ENCODE peak calls at places on chromosomes 12 and 14, in four cellular contexts. Q is cardiac fibroblast, Z is A549, F is cardiac muscle cell. A is an unnamed sample.
A peak's percentile ranks its signal among the peaks of the same experiment; 100 is the strongest.

GRCh38 chr12:126095748-126096510 is 1030.7 kb downstream of the AACS start:
- DNase-seq in Q (no peak), Z (no peak), F (no peak), A (no peak)

GRCh38 chr12:59459966-59460365 is 135.9 kb upstream of the SLC16A7 start:
- DNase-seq in Q (peak; percentile 68), Z (no peak), F (no peak), A (no peak)

GRCh38 chr14:103782376-103782775 is 65.0 kb downstream of the PPP1R13B start:
- DNase-seq in Q (no peak), Z (no peak), F (no peak), A (no peak)

GRCh38 chr14:100617715-100618693 is 30.8 kb upstream of the BEGAIN start:
- DNase-seq in Q (peak; percentile 19), Z (no peak), F (no peak), A (no peak)

GRCh38 chr12:50390284-50390683 is 6.1 kb downstream of the FAM186A start:
- DNase-seq in Q (peak; percentile 96), Z (peak; percentile 69), F (no peak), A (peak; percentile 83)

GRCh38 chr14:33210304-33210703 is 271.6 kb downstream of the NPAS3 start:
- DNase-seq in Q (peak; percentile 49), Z (no peak), F (peak; percentile 75), A (peak; percentile 1)

GRCh38 chr12:50174971-50175715 is 8.0 kb upstream of the CERS5 start:
- DNase-seq in Q (peak; percentile 89), Z (peak; percentile 81), F (peak; percentile 78), A (no peak)

GRCh38 chr12:10392394-10392930 is 2.6 kb upstream of the KLRK1 start:
- DNase-seq in Q (peak; percentile 97), Z (peak; percentile 69), F (no peak), A (peak; percentile 88)

GRCh38 chr12:107320031-107320928 is 226.9 kb upstream of the CRY1 start:
- DNase-seq in Q (peak; percentile 58), Z (peak; percentile 81), F (peak; percentile 61), A (peak; percentile 38)

GRCh38 chr12:5003025-5003666 is 40.5 kb upstream of the KCNA5 start:
- DNase-seq in Q (peak; percentile 58), Z (peak; percentile 61), F (peak; percentile 86), A (peak; percentile 15)

GRCh38 chr14:29773990-29774389 is 153.7 kb downstream of the PRKD1 start:
- DNase-seq in Q (no peak), Z (no peak), F (no peak), A (no peak)

GRCh38 chr14:76336876-76337275 is 39.1 kb upstream of the ESRRB start:
- DNase-seq in Q (no peak), Z (no peak), F (no peak), A (no peak)

GRCh38 chr12:41942355-41942754 is 202.3 kb downstream of the GXYLT1 start:
- DNase-seq in Q (no peak), Z (no peak), F (no peak), A (no peak)

GRCh38 chr12:58566599-58566998 is 353.7 kb downstream of the LRIG3 start:
- DNase-seq in Q (peak; percentile 65), Z (no peak), F (no peak), A (peak; percentile 75)

GRCh38 chr14:59564356-59564755 is 12.3 kb downstream of the CCDC175 start:
- DNase-seq in Q (no peak), Z (no peak), F (no peak), A (no peak)

GRCh38 chr12:104272938-104273337 is 30.6 kb upstream of the EID3 start:
- DNase-seq in Q (no peak), Z (no peak), F (no peak), A (no peak)

GRCh38 chr12:14879222-14879933 is 6.3 kb downstream of the MGP start:
- DNase-seq in Q (no peak), Z (no peak), F (no peak), A (no peak)

GRCh38 chr14:90535556-90535930 is 138.7 kb downstream of the CALM1 start:
- DNase-seq in Q (no peak), Z (no peak), F (no peak), A (no peak)

GRCh38 chr12:1518763-1519516 is 75.4 kb downstream of the FBXL14 start:
- DNase-seq in Q (peak; percentile 94), Z (peak; percentile 81), F (peak; percentile 27), A (peak; percentile 89)

GRCh38 chr14:32259368-32260013 is 56.4 kb upstream of the RNU6-8 start:
- DNase-seq in Q (peak; percentile 51), Z (peak; percentile 41), F (no peak), A (no peak)

GRCh38 chr12:120100630-120101029 is 15.9 kb downstream of the RAB35 start:
- DNase-seq in Q (peak; percentile 62), Z (no peak), F (no peak), A (no peak)

GRCh38 chr14:47439953-47440352 is 235.5 kb downstream of the MDGA2 start:
- DNase-seq in Q (no peak), Z (no peak), F (no peak), A (no peak)

GRCh38 chr14:81471062-81471461 is 62.6 kb downstream of the SEL1L start:
- DNase-seq in Q (no peak), Z (no peak), F (no peak), A (no peak)

GRCh38 chr12:104063712-104064030 is 660 bp upstream of the HCFC2 start:
- DNase-seq in Q (peak; percentile 52), Z (no peak), F (no peak), A (no peak)

GRCh38 chr12:19542606-19543005 is 103.3 kb downstream of the AEBP2 start:
- DNase-seq in Q (no peak), Z (no peak), F (no peak), A (no peak)

GRCh38 chr12:4277856-4278581 is 4.5 kb downstream of the CCND2 start:
- DNase-seq in Q (no peak), Z (no peak), F (no peak), A (no peak)

GRCh38 chr12:120677765-120678473 is 9.0 kb upstream of the MLEC start:
- DNase-seq in Q (peak; percentile 83), Z (peak; percentile 58), F (no peak), A (no peak)

GRCh38 chr12:116484807-116485206 is 74.4 kb upstream of the MAP1LC3B2 start:
- DNase-seq in Q (peak; percentile 44), Z (no peak), F (no peak), A (no peak)

GRCh38 chr12:116765271-116765670 is 27.2 kb downstream of the RNFT2 start:
- DNase-seq in Q (no peak), Z (no peak), F (no peak), A (no peak)

GRCh38 chr14:93953263-93953662 is 23.1 kb downstream of the ASB2 start:
- DNase-seq in Q (no peak), Z (no peak), F (peak; percentile 37), A (no peak)

GRCh38 chr12:103524238-103524875 is 28.6 kb upstream of the C12orf42 start:
- DNase-seq in Q (no peak), Z (no peak), F (no peak), A (no peak)

GRCh38 chr12:20473133-20473532 is 104.8 kb downstream of the PDE3A start:
- DNase-seq in Q (peak; percentile 50), Z (no peak), F (no peak), A (no peak)

GRCh38 chr14:50944647-50945413 is 547 bp upstream of the PYGL start:
- DNase-seq in Q (peak; percentile 55), Z (peak; percentile 75), F (no peak), A (no peak)

GRCh38 chr14:99174920-99175319 is 97.1 kb downstream of the BCL11B start:
- DNase-seq in Q (no peak), Z (no peak), F (no peak), A (no peak)

GRCh38 chr12:89448951-89449371 is 75.6 kb downstream of the GALNT4 start:
- DNase-seq in Q (peak; percentile 15), Z (no peak), F (no peak), A (no peak)

GRCh38 chr14:67746927-67747326 is 45.2 kb downstream of the RDH12 start:
- DNase-seq in Q (no peak), Z (no peak), F (no peak), A (no peak)

GRCh38 chr14:33646692-33647260 is 304.1 kb downstream of the EGLN3 start:
- DNase-seq in Q (peak; percentile 79), Z (no peak), F (no peak), A (peak; percentile 76)

GRCh38 chr12:10406725-10407124 is 2.8 kb downstream of the KLRC4 start:
- DNase-seq in Q (no peak), Z (no peak), F (no peak), A (no peak)

GRCh38 chr12:81216739-81217138 is 138.9 kb downstream of the ACSS3 start:
- DNase-seq in Q (no peak), Z (no peak), F (no peak), A (no peak)

GRCh38 chr12:51428256-51428655 is 3.6 kb downstream of the SLC4A8 start:
- DNase-seq in Q (no peak), Z (no peak), F (no peak), A (no peak)

GRCh38 chr12:51424662-51425539 is at the start of gene SLC4A8:
- DNase-seq in Q (peak; percentile 72), Z (peak; percentile 80), F (peak; percentile 98), A (peak; percentile 55)

GRCh38 chr12:51419473-51420228 is 5.0 kb upstream of the SLC4A8 start:
- DNase-seq in Q (no peak), Z (peak; percentile 21), F (peak; percentile 18), A (no peak)

GRCh38 chr12:51421266-51421884 is 3.3 kb upstream of the SLC4A8 start:
- DNase-seq in Q (peak; percentile 82), Z (peak; percentile 76), F (peak; percentile 85), A (no peak)

GRCh38 chr12:51424094-51424661 is 453 bp upstream of the SLC4A8 start:
- DNase-seq in Q (no peak), Z (no peak), F (no peak), A (no peak)
- H3K4me3 ChIP-seq in Q (no peak overlapping the region), Z (peak overlapping the region; percentile 65), F (peak overlapping the region; percentile 58), A (peak overlapping the region; percentile 69)

DNA sequence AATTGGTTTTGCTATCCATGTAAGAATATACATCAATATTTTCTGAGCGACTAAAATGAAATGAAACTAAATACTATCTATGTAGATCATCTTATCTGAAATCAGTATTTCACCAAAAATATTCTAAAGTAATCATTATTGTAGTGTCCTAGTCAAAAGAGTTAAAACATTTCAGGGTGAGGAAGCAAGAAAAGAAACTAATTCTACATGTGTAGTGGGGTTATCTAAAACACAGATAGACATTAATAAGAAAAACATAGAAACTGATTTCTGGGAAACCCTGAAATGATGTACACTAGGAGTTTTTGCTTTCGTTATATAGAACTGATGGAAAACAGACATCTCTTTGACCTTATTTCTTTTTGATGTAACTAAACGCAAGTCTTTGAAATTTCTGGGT is 257.9 kb downstream of the SSPN start:
- DNase-seq in Q (no peak), Z (no peak), F (no peak), A (no peak)
- H3K4me3 ChIP-seq in Q (no peak overlapping the region), Z (no peak overlapping the region), F (no peak overlapping the region), A (no peak overlapping the region)

GRCh38 chr14:105166571-105167302 is 1.8 kb downstream of the JAG2 start:
- DNase-seq in Q (no peak), Z (no peak), F (no peak), A (no peak)

GRCh38 chr14:105168496-105168978 is at the start of gene JAG2:
- DNase-seq in Q (no peak), Z (peak; percentile 79), F (peak; percentile 78), A (no peak)

GRCh38 chr14:105168979-105169507 is 467 bp upstream of the JAG2 start:
- DNase-seq in Q (no peak), Z (peak; percentile 68), F (peak; percentile 63), A (no peak)

GRCh38 chr14:105168093-105168420 is 519 bp downstream of the JAG2 start:
- DNase-seq in Q (no peak), Z (no peak), F (no peak), A (no peak)

GRCh38 chr14:105167303-105168092 is 1.1 kb downstream of the JAG2 start:
- DNase-seq in Q (no peak), Z (no peak), F (peak; percentile 74), A (no peak)
- H3K4me3 ChIP-seq in Q (no peak overlapping the region), Z (peak overlapping the region; percentile 59), F (peak overlapping the region; percentile 41), A (peak overlapping the region; percentile 34)

GRCh38 chr12:128337456-128338160 is 70.6 kb downstream of the TMEM132C start:
- DNase-seq in Q (no peak), Z (no peak), F (no peak), A (no peak)
- H3K4me3 ChIP-seq in Q (no peak overlapping the region), Z (no peak overlapping the region), F (no peak overlapping the region), A (no peak overlapping the region)